ENCODE peak calls at places on chromosomes 5 and 9, in nine cellular contexts. K, Z, F, H, C, Q, D, P and J are unnamed samples.

GRCh38 chr5:97549496-97549895 is 366.4 kb upstream of the RIOK2 start:
- DNase-seq in C (no peak), H (peak; percentile 51), F (no peak), P (no peak), Z (no peak), Q (no peak), D (no peak), K (no peak), J (no peak)

GRCh38 chr5:67244345-67244793 is 47.8 kb upstream of the CD180 start:
- DNase-seq in D (no peak), P (no peak), K (no peak), F (no peak), H (no peak), C (no peak), Z (no peak), Q (no peak), J (peak; percentile 39)

GRCh38 chr5:132807163-132807838 is 5.8 kb upstream of the SOWAHA start:
- DNase-seq in H (peak; percentile 39), F (no peak), Z (no peak), C (no peak), P (no peak), Q (no peak), D (no peak), K (peak; percentile 47), J (peak; percentile 33)

GRCh38 chr9:96398582-96399334 is 15.2 kb upstream of the SLC35D2 start:
- DNase-seq in C (no peak), H (no peak), Q (no peak), Z (no peak), D (peak; percentile 52), K (no peak), P (no peak), F (no peak), J (no peak)

GRCh38 chr5:54556136-54556535 is 38.6 kb downstream of the SNX18 start:
- DNase-seq in P (no peak), C (no peak), Z (no peak), F (no peak), Q (no peak), D (no peak), K (no peak), H (no peak), J (no peak)

GRCh38 chr9:122988919-122989614 is 44.4 kb upstream of the GPR21 start:
- DNase-seq in P (no peak), C (no peak), D (no peak), H (no peak), K (no peak), Q (no peak), Z (no peak), F (no peak), J (no peak)

GRCh38 chr5:139975306-139975705 is 67.8 kb downstream of the NRG2 start:
- DNase-seq in H (no peak), Q (no peak), F (no peak), C (no peak), K (no peak), Z (no peak), P (no peak), D (no peak), J (no peak)

GRCh38 chr9:69674741-69675438 is 2.7 kb upstream of the APBA1 start:
- DNase-seq in D (no peak), F (peak; percentile 47), H (peak; percentile 75), Q (no peak), Z (no peak), K (no peak), C (no peak), P (no peak), J (peak; percentile 35)

GRCh38 chr5:39624268-39624886 is 199.6 kb upstream of the DAB2 start:
- DNase-seq in Z (no peak), H (peak; percentile 59), C (no peak), P (peak; percentile 62), D (no peak), F (no peak), Q (no peak), K (no peak), J (peak; percentile 78)

GRCh38 chr5:91272858-91273257 is 110.3 kb downstream of the ARRDC3 start:
- DNase-seq in P (peak; percentile 67), C (no peak), F (no peak), Z (no peak), K (no peak), D (peak; percentile 31), H (no peak), Q (no peak), J (peak; percentile 77)

GRCh38 chr5:109611061-109611460 is 78.7 kb upstream of the MAN2A1 start:
- DNase-seq in F (no peak), Z (no peak), H (no peak), Q (no peak), P (no peak), K (no peak), D (no peak), C (no peak), J (no peak)

GRCh38 chr9:72954431-72955420 is 1.9 kb upstream of the ALDH1A1 start:
- DNase-seq in F (no peak), Z (no peak), H (no peak), Q (no peak), C (peak; percentile 63), D (no peak), P (no peak), K (no peak), J (no peak)

GRCh38 chr9:121699271-121700164 is 48.1 kb downstream of the DAB2IP start:
- DNase-seq in C (no peak), P (peak; percentile 30), Z (peak; percentile 65), H (peak; percentile 79), Q (peak; percentile 10), F (no peak), D (peak; percentile 83), K (peak; percentile 72), J (peak; percentile 67)